ENCODE peak calls at places on chromosomes 16 and 17, in five cellular contexts. H, Q, X, R and B are unnamed samples.

GRCh38 chr17:38672788-38673713 is 1.7 kb downstream of the EPOP start:
- DNase-seq in X (no peak), Q (no peak), R (no peak), H (no peak), B (no peak)

GRCh38 chr16:85310868-85311585 is 198.8 kb upstream of the CIBAR2 start:
- DNase-seq in R (no peak), Q (no peak), X (no peak), H (no peak), B (no peak)

GRCh38 chr16:76634847-76635697 is 357.9 kb downstream of the CNTNAP4 start:
- DNase-seq in H (no peak), X (no peak), R (no peak), Q (no peak), B (no peak)

GRCh38 chr16:88651276-88651988 is 579 bp upstream of the CYBA start:
- DNase-seq in X (no peak), R (no peak), H (peak; percentile 88), Q (no peak), B (no peak)

GRCh38 chr16:25299792-25300590 is 42.3 kb upstream of the ZKSCAN2 start:
- DNase-seq in R (no peak), Q (no peak), H (no peak), X (no peak), B (no peak)

GRCh38 chr16:88355389-88356123 is 27.2 kb upstream of the ZNF469 start:
- DNase-seq in X (no peak), R (no peak), Q (no peak), H (no peak), B (no peak)

GRCh38 chr16:68490358-68490757 is 42.0 kb upstream of the SMPD3 start:
- DNase-seq in X (no peak), R (no peak), H (no peak), Q (no peak), B (no peak)

GRCh38 chr16:2428051-2428786 is 1.0 kb upstream of the CCNF start:
- DNase-seq in X (no peak), Q (no peak), H (no peak), R (peak; percentile 27), B (peak; percentile 43)

GRCh38 chr16:48524348-48525200 is 85.4 kb downstream of the N4BP1 start:
- DNase-seq in R (no peak), H (no peak), Q (no peak), X (no peak), B (no peak)

GRCh38 chr17:69358688-69359596 is 32.0 kb upstream of the ABCA5 start:
- DNase-seq in Q (no peak), R (no peak), H (no peak), X (no peak), B (no peak)

GRCh38 chr17:82356028-82356427 is 3.0 kb upstream of the TEX19 start:
- DNase-seq in Q (no peak), X (no peak), R (no peak), H (no peak), B (peak; percentile 45)

GRCh38 chr16:15482068-15482747 is 47.8 kb downstream of the BMERB1 start:
- DNase-seq in Q (peak; percentile 99), X (peak; percentile 15), H (peak; percentile 99), R (no peak), B (peak; percentile 80)

GRCh38 chr16:59950431-59950830 is 1216.3 kb upstream of the GOT2 start:
- DNase-seq in H (no peak), R (no peak), Q (no peak), X (no peak), B (no peak)

GRCh38 chr16:6643083-6643686 is 689.5 kb upstream of the RBFOX1 start:
- DNase-seq in X (no peak), R (peak; percentile 55), Q (peak; percentile 48), H (peak; percentile 54), B (peak; percentile 81)

GRCh38 chr17:77847211-77848085 is 111.1 kb upstream of the TNRC6C start:
- DNase-seq in H (no peak), Q (no peak), X (no peak), R (no peak), B (no peak)
- H3K4me1 ChIP-seq in H (peaks cover 8% of the 10 kb centered on the region), Q (peaks cover 5% of the 10 kb centered on the region), X (peaks cover 6% of the 10 kb centered on the region), R (no peaks in the 10 kb centered on the region), B (peaks cover 6% of the 10 kb centered on the region)

DNA sequence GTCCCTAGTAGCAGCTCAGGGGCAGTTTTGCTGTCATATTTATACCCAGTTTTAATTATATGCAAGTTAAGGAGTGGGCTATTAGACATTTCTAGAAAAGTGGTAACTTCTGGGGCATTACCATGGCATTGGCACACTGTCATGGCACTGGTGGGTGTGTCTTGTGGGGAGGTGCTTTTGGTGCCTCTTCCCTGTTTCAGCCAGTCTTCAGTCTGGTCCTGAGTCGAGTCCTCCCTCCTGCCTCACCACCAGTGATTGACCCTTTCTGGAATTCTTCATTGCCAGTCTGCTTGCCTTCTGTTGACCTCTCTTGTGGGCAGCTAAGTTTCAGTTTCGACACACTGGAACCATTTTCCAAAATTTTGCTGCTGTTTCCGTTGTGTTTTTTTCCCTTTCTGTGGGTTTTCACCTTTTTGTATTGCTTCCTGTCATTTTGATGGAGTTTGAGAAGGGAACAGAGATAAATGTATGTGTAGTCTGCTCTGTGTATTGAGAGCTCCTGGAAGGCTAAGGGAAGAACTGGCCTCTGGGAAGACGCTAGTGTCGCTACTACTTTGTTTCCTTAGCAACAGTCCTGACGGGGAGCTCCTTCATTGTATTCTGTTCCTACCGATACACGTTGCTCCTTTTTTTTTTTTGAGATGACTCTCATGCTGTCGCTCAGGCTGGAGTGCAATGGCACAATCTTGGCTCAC is 10.6 kb downstream of the WWP2 start:
- DNase-seq in X (no peak), R (no peak), H (no peak), Q (no peak), B (peak; percentile 31)
- H3K4me1 ChIP-seq in X (peaks cover 9% of the 10 kb centered on the region), R (peaks cover 3% of the 10 kb centered on the region), H (peaks cover 2% of the 10 kb centered on the region), Q (peaks cover 2% of the 10 kb centered on the region), B (peaks cover 7% of the 10 kb centered on the region)

GRCh38 chr17:9144502-9145233 is 123.4 kb downstream of the NTN1 start:
- DNase-seq in Q (no peak), R (no peak), X (no peak), H (no peak), B (no peak)
- H3K4me1 ChIP-seq in Q (no peaks in the 10 kb centered on the region), R (peaks cover 12% of the 10 kb centered on the region), X (no peaks in the 10 kb centered on the region), H (peaks cover 2% of the 10 kb centered on the region), B (no peaks in the 10 kb centered on the region)

GRCh38 chr16:11796227-11797165 is 562 bp downstream of the ZC3H7A start:
- DNase-seq in R (peak; percentile 73), H (peak; percentile 69), Q (peak; percentile 44), X (peak; percentile 50), B (peak; percentile 86)
- H3K4me1 ChIP-seq in R (peaks cover 67% of the 10 kb centered on the region), H (peaks cover 29% of the 10 kb centered on the region), Q (peaks cover 24% of the 10 kb centered on the region), X (peaks cover 68% of the 10 kb centered on the region), B (peaks cover 68% of the 10 kb centered on the region)

GRCh38 chr16:81826523-81826922 is 47.4 kb downstream of the PLCG2 start:
- DNase-seq in X (no peak), Q (no peak), H (no peak), R (no peak), B (no peak)
- H3K4me1 ChIP-seq in X (no peaks in the 10 kb centered on the region), Q (no peaks in the 10 kb centered on the region), H (peaks cover 12% of the 10 kb centered on the region), R (no peaks in the 10 kb centered on the region), B (no peaks in the 10 kb centered on the region)

GRCh38 chr17:50143461-50144176 is 6.9 kb downstream of the PPP1R9B start:
- DNase-seq in H (no peak), X (no peak), R (no peak), Q (no peak), B (no peak)
- H3K4me1 ChIP-seq in H (peaks cover 42% of the 10 kb centered on the region), X (peaks cover 49% of the 10 kb centered on the region), R (peaks cover 43% of the 10 kb centered on the region), Q (peaks cover 22% of the 10 kb centered on the region), B (peaks cover 41% of the 10 kb centered on the region)

DNA sequence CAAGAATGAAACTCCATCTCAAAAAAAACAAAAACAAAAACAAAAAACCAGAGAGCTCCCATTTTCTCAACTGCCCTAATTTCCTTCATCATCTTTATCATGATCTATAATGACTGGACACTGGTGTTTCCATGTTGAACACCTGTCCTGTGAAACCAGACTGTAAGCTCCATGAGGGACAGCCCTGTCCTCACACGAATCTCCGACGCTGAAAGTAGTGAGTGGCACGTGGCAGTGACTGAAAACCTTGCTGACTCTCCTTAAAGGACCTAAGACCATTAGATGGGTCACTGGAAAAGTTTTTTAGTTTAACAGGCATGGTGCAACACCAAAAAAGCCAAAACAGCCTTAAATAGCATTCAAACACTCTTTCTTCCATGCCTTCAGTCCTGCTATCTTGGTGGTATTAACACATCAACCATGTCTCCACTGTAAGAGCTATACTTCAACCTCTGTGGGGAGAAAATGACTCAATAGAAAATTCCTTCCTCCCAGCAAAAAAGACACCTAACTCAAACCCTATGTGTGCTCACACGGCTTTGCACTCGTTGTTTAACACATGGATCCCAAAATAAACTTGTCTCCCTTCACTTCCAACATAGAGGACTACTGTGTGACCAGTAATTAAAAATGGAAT is 8.3 kb downstream of the AXIN2 start:
- DNase-seq in X (no peak), Q (peak; percentile 74), H (peak; percentile 27), R (no peak), B (peak; percentile 84)
- H3K4me1 ChIP-seq in X (peaks cover 38% of the 10 kb centered on the region), Q (peaks cover 17% of the 10 kb centered on the region), H (peaks cover 33% of the 10 kb centered on the region), R (peaks cover 14% of the 10 kb centered on the region), B (peaks cover 36% of the 10 kb centered on the region)

GRCh38 chr16:81539009-81539820 is 94.6 kb downstream of the CMIP start:
- DNase-seq in Q (no peak), X (no peak), H (no peak), R (no peak), B (peak; percentile 32)
- H3K4me1 ChIP-seq in Q (peaks cover 23% of the 10 kb centered on the region), X (no peaks in the 10 kb centered on the region), H (peaks cover 27% of the 10 kb centered on the region), R (no peaks in the 10 kb centered on the region), B (peaks cover 33% of the 10 kb centered on the region)